ENCODE peak calls at places on chromosomes 2 and 18, in five cellular contexts. T, C, Z, S and V are unnamed samples. For H3K9me3, the result is how much of the 10 kb centered on the place peaks cover.

GRCh38 chr2:137115081-137115713 is 349.9 kb downstream of the THSD7B start:
- DNase-seq in T (no peak), S (no peak), Z (no peak), C (no peak), V (no peak)

GRCh38 chr2:168999668-169000213 is 31.4 kb downstream of the ABCB11 start:
- DNase-seq in C (no peak), Z (no peak), S (no peak), T (no peak), V (no peak)

GRCh38 chr2:151638188-151638933 is 95.9 kb downstream of the NEB start:
- DNase-seq in C (no peak), Z (no peak), S (peak), T (peak), V (no peak)

GRCh38 chr2:9207641-9208301 is 1.2 kb downstream of the ASAP2 start:
- DNase-seq in C (peak), Z (no peak), S (peak), T (peak), V (no peak)

GRCh38 chr18:42187611-42188378 is 232.8 kb downstream of the PIK3C3 start:
- DNase-seq in Z (no peak), S (no peak), T (no peak), C (no peak), V (no peak)

GRCh38 chr2:207148025-207148424 is 17.7 kb downstream of the KLF7 start:
- DNase-seq in C (no peak), S (no peak), T (no peak), Z (no peak), V (no peak)

GRCh38 chr2:216057688-216058193 is 23.9 kb downstream of the PECR start:
- DNase-seq in Z (no peak), C (no peak), S (peak), T (peak), V (no peak)

GRCh38 chr2:46559257-46559656 is 79.9 kb downstream of the TMEM247 start:
- DNase-seq in Z (no peak), T (no peak), C (no peak), S (no peak), V (no peak)

GRCh38 chr2:98870516-98871158 is 65.4 kb downstream of the CRACDL start:
- DNase-seq in S (no peak), T (no peak), Z (no peak), C (no peak), V (peak)

GRCh38 chr18:63505566-63506335 is 29.0 kb downstream of the SERPINB5 start:
- DNase-seq in T (peak), Z (no peak), S (peak), C (no peak), V (no peak)

GRCh38 chr2:194151231-194151630 is 1505.8 kb upstream of the SLC39A10 start:
- DNase-seq in C (no peak), S (no peak), Z (no peak), T (no peak), V (no peak)

GRCh38 chr18:43159091-43159490 is 43.6 kb upstream of the RIT2 start:
- DNase-seq in Z (no peak), C (no peak), S (no peak), T (no peak), V (no peak)

GRCh38 chr2:20052872-20053281 is 1.4 kb upstream of the LAPTM4A start:
- DNase-seq in S (peak), C (peak), Z (peak), T (peak), V (no peak)

GRCh38 chr2:3001595-3002184 is 375.9 kb downstream of the EIPR1 start:
- DNase-seq in T (peak), Z (peak), S (no peak), C (no peak), V (no peak)

GRCh38 chr2:71927757-71928715 is 219.6 kb downstream of the CYP26B1 start:
- DNase-seq in Z (no peak), T (no peak), S (no peak), C (no peak), V (peak)

GRCh38 chr2:75772908-75773630 is 62.4 kb upstream of the GCFC2 start:
- DNase-seq in Z (no peak), T (no peak), C (no peak), S (no peak), V (no peak)

GRCh38 chr18:67672142-67672541 is 155.6 kb upstream of the DSEL start:
- DNase-seq in C (no peak), S (no peak), Z (no peak), T (no peak), V (no peak)

GRCh38 chr2:58449286-58450010 is 208.3 kb upstream of the FANCL start:
- DNase-seq in S (no peak), Z (no peak), T (no peak), C (no peak), V (no peak)

GRCh38 chr18:58117685-58118403 is 73.8 kb downstream of the NEDD4L start:
- DNase-seq in T (peak), S (peak), C (peak), Z (peak), V (no peak)

GRCh38 chr18:58225101-58225500 is 181.1 kb downstream of the NEDD4L start:
- DNase-seq in Z (no peak), T (no peak), S (no peak), C (no peak), V (peak)

GRCh38 chr18:9869713-9870430 is 15.9 kb upstream of the TXNDC2 start:
- DNase-seq in T (peak), S (peak), C (peak), Z (peak), V (no peak)

GRCh38 chr2:53513167-53513666 is 254.4 kb upstream of the CHAC2 start:
- DNase-seq in S (no peak), C (no peak), Z (no peak), T (no peak), V (no peak)

GRCh38 chr2:44718431-44718830 is 223.1 kb upstream of the SIX3 start:
- DNase-seq in C (no peak), T (no peak), Z (no peak), S (no peak), V (no peak)

DNA sequence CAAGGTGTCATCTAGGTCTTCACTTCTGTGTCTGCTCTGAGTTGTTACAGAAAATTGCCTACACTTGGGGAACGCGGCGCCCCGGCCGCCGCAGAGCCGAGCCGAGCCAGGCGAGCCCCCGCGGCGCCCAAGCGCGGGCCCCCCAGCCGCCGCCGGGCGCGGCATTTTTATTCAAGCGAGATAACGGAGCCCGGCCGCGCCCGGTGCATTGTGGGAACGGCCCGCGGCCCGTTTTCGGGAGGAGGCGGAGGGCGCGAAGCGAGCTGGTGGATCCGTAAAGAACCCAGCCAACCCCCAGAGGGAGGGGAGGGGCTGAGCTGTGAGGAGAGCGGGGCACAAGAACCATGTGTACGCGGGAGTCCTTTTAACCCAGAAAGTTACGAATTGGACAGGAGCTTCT is 191.8 kb downstream of the FTCDNL1 start:
- DNase-seq in C (peak), Z (peak), S (no peak), T (no peak), V (no peak)
- H3K4me3 ChIP-seq in C (peak), Z (no peak), S (no peak), T (no peak), V (peak)

GRCh38 chr18:55840601-55841170 is 252.7 kb upstream of the TCF4 start:
- DNase-seq in C (no peak), Z (no peak), S (no peak), T (no peak), V (no peak)
- H3K9me3 ChIP-seq in C (under half), Z (under half), S (under half), T (under half), V (under half)

GRCh38 chr2:240233891-240234502 is 93.5 kb upstream of the OTOS start:
- DNase-seq in Z (peak), C (peak), S (no peak), T (no peak), V (no peak)

GRCh38 chr2:240230424-240230945 is 90.0 kb upstream of the OTOS start:
- DNase-seq in Z (peak), S (no peak), C (no peak), T (no peak), V (no peak)

GRCh38 chr2:240232961-240233890 is 92.8 kb upstream of the OTOS start:
- DNase-seq in S (peak), T (peak), Z (peak), C (peak), V (no peak)

GRCh38 chr2:240231838-240232244 is 91.4 kb upstream of the OTOS start:
- DNase-seq in T (no peak), Z (peak), C (peak), S (peak), V (no peak)

GRCh38 chr2:240232264-240232915 is 91.9 kb upstream of the OTOS start:
- DNase-seq in C (no peak), S (peak), Z (no peak), T (no peak), V (no peak)
- TF ChIP-seq POLR2A in C (no peak), S (no peak), Z (no peak), T (no peak), V (no peak)

GRCh38 chr2:43437363-43437762 is 158.5 kb downstream of the THADA start:
- DNase-seq in S (no peak), T (no peak), Z (no peak), C (no peak), V (no peak)
- H3K4me3 ChIP-seq in S (no peak), T (no peak), Z (no peak), C (no peak), V (no peak)

GRCh38 chr18:53324353-53324752 is 900.1 kb downstream of the MBD2 start:
- DNase-seq in S (no peak), C (no peak), Z (no peak), T (no peak), V (no peak)
- H3K9me3 ChIP-seq in S (under half), C (under half), Z (under half), T (under half), V (under half)

GRCh38 chr2:118186858-118187254 is 98.6 kb downstream of the INSIG2 start:
- DNase-seq in S (no peak), Z (no peak), T (no peak), C (no peak), V (no peak)

GRCh38 chr2:118190365-118190916 is 102.2 kb downstream of the INSIG2 start:
- DNase-seq in C (no peak), T (no peak), Z (no peak), S (no peak), V (no peak)

GRCh38 chr2:118185210-118186109 is 97.2 kb downstream of the INSIG2 start:
- DNase-seq in Z (peak), C (peak), S (peak), T (peak), V (no peak)

GRCh38 chr2:118186110-118186857 is 98.0 kb downstream of the INSIG2 start:
- DNase-seq in T (peak), Z (peak), S (peak), C (peak), V (peak)
- TF ChIP-seq POLR2A in T (peak), Z (peak), S (peak), C (peak), V (no peak)

GRCh38 chr2:637804-638203 is 39.4 kb downstream of the TMEM18 start:
- DNase-seq in T (no peak), Z (no peak), C (no peak), S (no peak), V (peak)

GRCh38 chr2:637406-637776 is 39.8 kb downstream of the TMEM18 start:
- DNase-seq in T (no peak), C (no peak), S (no peak), Z (no peak), V (peak)

GRCh38 chr2:636649-637405 is 40.4 kb downstream of the TMEM18 start:
- DNase-seq in T (peak), C (peak), S (peak), Z (peak), V (peak)

GRCh38 chr2:634670-635395 is 42.4 kb downstream of the TMEM18 start:
- DNase-seq in T (peak), Z (peak), C (no peak), S (no peak), V (peak)

DNA sequence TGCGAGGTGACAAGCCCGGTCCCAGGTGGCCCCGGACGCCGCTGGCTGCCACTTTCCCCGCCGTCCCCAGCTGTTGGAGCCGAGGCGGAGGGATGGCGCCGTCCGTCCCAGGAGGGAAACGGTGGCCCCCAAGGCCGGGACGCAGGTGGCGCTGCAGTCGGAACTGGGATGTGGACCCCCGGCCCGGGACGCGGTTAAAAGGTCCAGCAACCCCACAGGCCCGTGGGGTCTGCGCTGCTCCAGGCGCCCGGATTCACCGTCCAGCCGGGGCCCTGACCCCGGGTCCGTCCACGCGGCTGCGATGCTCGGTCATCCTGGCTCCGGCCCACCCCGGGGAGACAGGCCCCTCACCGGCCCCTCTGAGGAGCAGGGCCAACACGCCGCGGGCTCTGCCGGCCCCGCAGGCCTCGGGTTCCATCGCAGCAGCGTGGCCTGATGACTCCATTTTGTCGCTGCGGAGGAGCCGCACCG is 41.0 kb downstream of the TMEM18 start:
- DNase-seq in Z (no peak), S (no peak), C (no peak), T (no peak), V (peak)
- H3K4me3 ChIP-seq in Z (no peak), S (no peak), C (no peak), T (no peak), V (peak)

GRCh38 chr2:108455571-108455970 is 6.6 kb downstream of the GCC2 start:
- DNase-seq in T (no peak), S (no peak), C (no peak), Z (no peak), V (no peak)

GRCh38 chr2:108458082-108458481 is 9.1 kb downstream of the GCC2 start:
- DNase-seq in Z (no peak), T (no peak), S (no peak), C (no peak), V (no peak)

GRCh38 chr2:108459441-108459840 is 10.4 kb downstream of the GCC2 start:
- DNase-seq in T (no peak), S (no peak), Z (no peak), C (no peak), V (no peak)

DNA sequence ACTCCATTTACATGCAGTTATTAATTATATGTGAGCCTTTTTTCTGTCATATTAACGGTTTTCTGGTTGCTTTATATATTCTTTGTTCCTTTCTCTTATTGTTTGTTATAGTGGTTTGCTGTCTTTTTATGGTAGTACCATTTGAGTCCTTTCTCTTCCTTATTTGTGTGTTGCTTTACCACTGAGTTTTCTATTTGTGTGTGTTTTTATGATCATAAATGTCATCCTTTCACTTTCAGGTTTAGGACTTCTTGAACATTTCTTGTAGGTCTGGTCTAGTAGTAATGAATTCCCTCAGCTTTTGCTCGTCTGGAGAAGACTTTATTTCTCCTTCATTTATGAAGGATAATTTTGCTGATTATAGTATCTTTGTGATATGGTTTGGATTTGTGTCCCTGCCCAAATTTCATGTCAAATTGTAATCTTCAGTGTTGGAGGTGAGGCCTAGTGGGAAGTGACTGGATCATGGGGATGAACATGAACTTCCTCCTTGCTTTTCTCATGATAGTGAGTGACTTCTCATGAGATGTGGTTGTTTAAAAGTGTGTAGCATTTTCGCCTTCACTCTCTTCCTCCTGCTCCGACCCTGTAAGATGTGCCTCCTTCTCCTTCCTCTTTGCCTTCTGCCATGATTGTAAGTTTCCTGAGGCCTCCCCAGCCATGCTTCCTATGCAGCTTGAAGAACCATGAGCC is 11.5 kb downstream of the GCC2 start:
- DNase-seq in S (no peak), C (no peak), Z (no peak), T (no peak), V (no peak)
- H3K9me3 ChIP-seq in S (under half), C (under half), Z (under half), T (under half), V (under half)